ENCODE peak calls at places on chromosome 20, in six cellular contexts. X is tibial nerve, F is mammary epithelial cell, N is astrocyte, I is heart left ventricle, J is PC-3. Z is an unnamed sample.

GRCh38 chr20:24096256-24096655 is 107.7 kb upstream of the GGTLC1 start:
- DNase-seq in I (no peak), F (no peak), X (no peak), J (no peak), N (no peak), Z (no peak)

GRCh38 chr20:10171864-10172751 is 46.5 kb upstream of the SNAP25 start:
- DNase-seq in F (peak; percentile 9), J (peak; percentile 60), N (peak; percentile 47), X (no peak), I (no peak), Z (peak; percentile 50)

GRCh38 chr20:1928782-1929181 is 33.6 kb downstream of the SIRPA start:
- DNase-seq in F (no peak), I (no peak), J (no peak), N (no peak), X (no peak), Z (no peak)

GRCh38 chr20:2387180-2387577 is 6.5 kb downstream of the TGM6 start:
- DNase-seq in I (no peak), X (no peak), N (no peak), F (no peak), J (peak; percentile 44), Z (no peak)

GRCh38 chr20:1456300-1456699 is 10.3 kb downstream of the NSFL1C start:
- DNase-seq in I (no peak), J (no peak), X (no peak), F (no peak), N (peak; percentile 85), Z (no peak)

GRCh38 chr20:35663516-35663812 is 1.2 kb downstream of the CPNE1 start:
- DNase-seq in F (no peak), J (peak; percentile 47), I (no peak), N (peak; percentile 25), X (no peak), Z (no peak)

GRCh38 chr20:20364747-20365558 is 3.0 kb upstream of the INSM1 start:
- DNase-seq in N (no peak), I (no peak), J (no peak), F (no peak), X (no peak), Z (no peak)

GRCh38 chr20:35319206-35320197 is 27.3 kb upstream of the FAM83C start:
- DNase-seq in N (peak; percentile 87), X (no peak), J (peak; percentile 62), F (no peak), I (no peak), Z (peak; percentile 59)

GRCh38 chr20:39468703-39469102 is 506.6 kb downstream of the DHX35 start:
- DNase-seq in I (no peak), J (no peak), F (no peak), X (no peak), N (no peak), Z (no peak)

GRCh38 chr20:33653900-33654596 is 8.1 kb upstream of the C20orf144 start:
- DNase-seq in I (no peak), F (peak; percentile 34), N (no peak), J (peak; percentile 62), X (no peak), Z (no peak)

GRCh38 chr20:1440024-1440423 is 26.6 kb downstream of the NSFL1C start:
- DNase-seq in X (no peak), I (no peak), F (peak; percentile 29), N (no peak), J (peak; percentile 61), Z (no peak)

GRCh38 chr20:51661609-51662178 is 106.5 kb downstream of the ATP9A start:
- DNase-seq in I (no peak), X (no peak), F (peak; percentile 75), J (peak; percentile 99), N (peak; percentile 80), Z (peak; percentile 27)

GRCh38 chr20:48737463-48738093 is 90.2 kb downstream of the PREX1 start:
- DNase-seq in N (no peak), X (no peak), J (no peak), F (no peak), I (no peak), Z (no peak)

GRCh38 chr20:32527447-32528055 is 57.6 kb downstream of the NOL4L start:
- DNase-seq in F (no peak), N (no peak), X (no peak), I (no peak), J (no peak), Z (no peak)

GRCh38 chr20:38723069-38723981 is 961 bp upstream of the SLC32A1 start:
- DNase-seq in F (peak; percentile 41), X (no peak), I (no peak), N (peak; percentile 30), J (no peak), Z (no peak)

GRCh38 chr20:39268566-39268965 is 306.4 kb downstream of the DHX35 start:
- DNase-seq in X (no peak), I (peak; percentile 15), N (no peak), J (no peak), F (no peak), Z (no peak)

GRCh38 chr20:5061209-5061608 is 58.5 kb downstream of the PCNA start:
- DNase-seq in X (no peak), F (peak; percentile 98), J (peak; percentile 97), I (no peak), N (peak; percentile 48), Z (peak; percentile 25)

GRCh38 chr20:23668477-23668951 is 20.3 kb downstream of the CST4 start:
- DNase-seq in I (peak; percentile 54), X (peak; percentile 49), N (peak; percentile 4), F (peak; percentile 49), J (peak; percentile 83), Z (peak; percentile 14)

GRCh38 chr20:23047738-23048214 is 1.7 kb downstream of the THBD start:
- DNase-seq in X (no peak), N (no peak), J (no peak), I (peak; percentile 42), F (no peak), Z (no peak)

GRCh38 chr20:45842169-45842812 is 8.7 kb downstream of the SNX21 start:
- DNase-seq in J (no peak), N (no peak), X (no peak), F (no peak), I (no peak), Z (no peak)

DNA sequence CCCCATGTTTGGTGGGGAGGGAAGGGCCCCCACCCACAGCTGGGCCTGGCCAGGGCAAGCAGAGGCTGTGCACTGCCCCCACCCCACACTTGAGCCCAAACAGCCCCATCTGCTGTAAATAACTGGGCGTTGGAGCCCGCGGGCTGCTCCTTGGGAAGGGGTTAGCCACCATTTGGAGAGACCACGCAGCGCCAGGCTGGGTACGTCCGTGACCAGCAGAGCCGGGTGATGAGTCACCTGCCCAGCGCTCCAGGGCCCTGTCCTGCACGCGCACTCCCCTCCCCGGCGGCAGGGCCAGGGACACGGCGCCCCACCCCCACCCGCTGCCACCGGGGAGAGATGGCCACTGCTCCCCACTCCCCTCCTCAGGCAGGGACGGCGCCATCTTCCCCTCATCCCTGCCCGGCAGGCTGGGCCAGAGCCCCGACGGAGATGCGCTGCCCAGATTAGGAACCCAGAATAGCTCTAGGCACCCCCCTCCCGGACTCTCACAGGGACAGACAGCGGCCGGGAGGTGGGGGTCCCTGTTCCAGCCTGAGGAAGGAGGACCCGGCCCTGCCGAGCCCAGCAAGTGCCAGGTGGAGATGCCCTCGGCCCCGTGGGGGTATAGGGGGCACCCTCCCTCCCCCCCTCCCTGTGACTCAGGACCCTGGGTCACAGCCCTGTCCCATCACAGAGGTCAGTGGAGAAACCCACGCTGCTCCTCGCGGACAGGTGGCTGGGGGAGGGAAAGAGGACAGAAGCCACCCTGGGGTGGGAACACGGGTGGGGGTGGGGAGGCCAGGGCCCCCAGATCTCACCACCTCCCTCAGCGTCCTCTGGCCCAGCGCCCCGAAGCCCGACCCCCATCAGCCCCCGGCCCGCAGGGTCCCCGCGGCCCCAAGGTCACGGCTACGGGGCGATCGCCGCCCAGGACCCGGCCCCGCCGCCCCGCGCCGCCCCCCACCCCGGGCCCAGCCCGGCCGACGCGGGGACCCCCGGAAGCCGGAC is 642 bp downstream of the EEF1A2 start:
- DNase-seq in I (peak; percentile 66), J (peak; percentile 73), F (peak; percentile 29), X (no peak), N (peak; percentile 31), Z (peak; percentile 74)
- H3K4me3 ChIP-seq in I (peak overlapping the region; percentile 67), J (peak overlapping the region; percentile 84), F (no peak overlapping the region), X (peak overlapping the region; percentile 46), N (no peak overlapping the region), Z (peak overlapping the region; percentile 39)

DNA sequence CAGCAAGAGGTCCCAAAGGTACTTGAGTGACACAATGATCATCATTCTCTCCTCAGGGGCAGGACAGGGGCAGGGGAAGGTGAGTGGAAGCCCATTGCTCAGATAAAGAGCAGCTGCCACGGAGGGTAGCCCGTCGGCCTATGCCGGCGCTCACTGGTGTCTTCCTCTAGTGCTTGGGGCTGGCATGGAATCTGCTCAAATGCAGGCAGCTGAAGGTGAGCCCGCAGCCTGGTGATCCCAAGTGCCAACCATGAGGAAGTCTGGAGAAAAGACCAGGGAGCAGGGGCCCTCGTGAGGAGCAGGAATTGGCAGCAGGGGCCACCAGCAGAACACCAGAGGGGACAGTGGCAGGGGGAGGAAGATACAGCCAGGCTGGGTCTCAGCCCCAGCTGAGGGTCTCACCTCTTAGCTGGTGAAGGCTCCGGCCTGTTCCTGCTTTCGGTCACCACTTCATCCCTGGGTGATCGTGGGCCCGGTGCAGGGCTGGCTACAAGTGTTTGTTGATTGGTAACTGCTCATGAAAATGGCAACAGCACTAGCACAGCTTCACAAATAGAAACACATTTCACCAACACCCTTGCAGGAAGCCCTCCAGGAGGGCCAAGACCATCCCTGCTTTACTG is 24.7 kb downstream of the RBCK1 start:
- DNase-seq in F (no peak), J (no peak), I (no peak), X (no peak), N (no peak), Z (no peak)
- H3K27me3 ChIP-seq in F (no peaks in the 10 kb centered on the region), J (no peaks in the 10 kb centered on the region), I (no peaks in the 10 kb centered on the region), X (no peaks in the 10 kb centered on the region), N (no peaks in the 10 kb centered on the region), Z (no peaks in the 10 kb centered on the region)

GRCh38 chr20:59752101-59752586 is 147.8 kb downstream of the PHACTR3 start:
- DNase-seq in I (peak; percentile 58), X (no peak), J (no peak), F (no peak), N (no peak), Z (no peak)
- H3K4me3 ChIP-seq in I (no peak overlapping the region), X (no peak overlapping the region), J (no peak overlapping the region), F (no peak overlapping the region), N (no peak overlapping the region), Z (no peak overlapping the region)

GRCh38 chr20:63022501-63022900 is 15.7 kb upstream of the BHLHE23 start:
- DNase-seq in I (no peak), X (no peak), J (no peak), F (no peak), N (no peak), Z (no peak)

GRCh38 chr20:63024573-63025392 is 18.0 kb upstream of the BHLHE23 start:
- DNase-seq in J (no peak), F (no peak), X (no peak), N (no peak), I (no peak), Z (no peak)

GRCh38 chr20:63025534-63026331 is 19.0 kb upstream of the BHLHE23 start:
- DNase-seq in X (no peak), J (peak; percentile 43), I (no peak), F (peak; percentile 63), N (peak; percentile 4), Z (peak; percentile 60)

GRCh38 chr20:63023071-63023835 is 16.5 kb upstream of the BHLHE23 start:
- DNase-seq in N (no peak), X (no peak), J (no peak), I (no peak), F (no peak), Z (no peak)

GRCh38 chr20:63023836-63024571 is 17.2 kb upstream of the BHLHE23 start:
- DNase-seq in I (no peak), F (no peak), N (no peak), J (no peak), X (no peak), Z (no peak)
- H3K27me3 ChIP-seq in I (peaks cover 53% of the 10 kb centered on the region), F (peaks cover 26% of the 10 kb centered on the region), N (peaks cover 44% of the 10 kb centered on the region), J (peaks cover 72% of the 10 kb centered on the region), X (no peaks in the 10 kb centered on the region), Z (peaks cover 38% of the 10 kb centered on the region)

GRCh38 chr20:53678990-53679596 is 85.5 kb upstream of the ZNF217 start:
- DNase-seq in N (no peak), I (no peak), X (no peak), J (no peak), F (no peak), Z (no peak)
- H3K4me3 ChIP-seq in N (no peak overlapping the region), I (no peak overlapping the region), X (no peak overlapping the region), J (no peak overlapping the region), F (no peak overlapping the region), Z (no peak overlapping the region)

Z was measured in MG63.